ENCODE peak calls at places on chromosome 18, in four cellular contexts. One of them, this sample, is unnamed.

GRCh38 chr18:56309104-56309503 is 329.3 kb downstream of the TXNL1 start:
- DNase-seq in HepG2: no peak
- DNase-seq in SK-N-SH: no peak
- DNase-seq in A549: no peak
- DNase-seq in this sample: no peak

GRCh38 chr18:44792456-44793080 is 111.9 kb downstream of the SETBP1 start:
- DNase-seq in HepG2: no peak
- DNase-seq in SK-N-SH: no peak
- DNase-seq in A549: no peak
- DNase-seq in this sample: no peak

GRCh38 chr18:30491815-30492551 is 550.6 kb downstream of the DSC3 start:
- DNase-seq in HepG2: no peak
- DNase-seq in SK-N-SH: no peak
- DNase-seq in A549: no peak
- DNase-seq in this sample: no peak

GRCh38 chr18:44033144-44033543 is 647.5 kb upstream of the SETBP1 start:
- DNase-seq in HepG2: peak
- DNase-seq in SK-N-SH: no peak
- DNase-seq in A549: no peak
- DNase-seq in this sample: no peak

GRCh38 chr18:56299740-56300139 is 338.7 kb downstream of the TXNL1 start:
- DNase-seq in HepG2: no peak
- DNase-seq in SK-N-SH: no peak
- DNase-seq in A549: no peak
- DNase-seq in this sample: no peak

GRCh38 chr18:14179306-14179705 is 47.1 kb upstream of the ZNF519 start:
- DNase-seq in HepG2: no peak
- DNase-seq in SK-N-SH: no peak
- DNase-seq in A549: peak
- DNase-seq in this sample: no peak

GRCh38 chr18:5879479-5879882 is 15.8 kb downstream of the TMEM200C start:
- DNase-seq in HepG2: peak
- DNase-seq in SK-N-SH: peak
- DNase-seq in A549: no peak
- DNase-seq in this sample: no peak

GRCh38 chr18:42258301-42258965 is 303.4 kb downstream of the PIK3C3 start:
- DNase-seq in HepG2: no peak
- DNase-seq in SK-N-SH: no peak
- DNase-seq in A549: no peak
- DNase-seq in this sample: no peak

GRCh38 chr18:45658756-45659155 is 43.5 kb downstream of the SLC14A2 start:
- DNase-seq in HepG2: no peak
- DNase-seq in SK-N-SH: no peak
- DNase-seq in A549: no peak
- DNase-seq in this sample: no peak

GRCh38 chr18:68797901-68798300 is at the start of gene CCDC102B:
- DNase-seq in HepG2: no peak
- DNase-seq in SK-N-SH: peak
- DNase-seq in A549: no peak
- DNase-seq in this sample: no peak

GRCh38 chr18:52090005-52090404 is 250.0 kb upstream of the DCC start:
- DNase-seq in HepG2: no peak
- DNase-seq in SK-N-SH: no peak
- DNase-seq in A549: no peak
- DNase-seq in this sample: no peak

GRCh38 chr18:59996370-59996966 is 96.7 kb downstream of the PMAIP1 start:
- DNase-seq in HepG2: peak
- DNase-seq in SK-N-SH: peak
- DNase-seq in A549: peak
- DNase-seq in this sample: no peak

GRCh38 chr18:9673296-9674251 is 34.5 kb upstream of the RAB31 start:
- DNase-seq in HepG2: peak
- DNase-seq in SK-N-SH: peak
- DNase-seq in A549: peak
- DNase-seq in this sample: no peak

GRCh38 chr18:51321696-51322095 is 124.2 kb upstream of the MEX3C start:
- DNase-seq in HepG2: no peak
- DNase-seq in SK-N-SH: no peak
- DNase-seq in A549: no peak
- DNase-seq in this sample: no peak

GRCh38 chr18:67215686-67216085 is 300.8 kb downstream of the DSEL start:
- DNase-seq in HepG2: no peak
- DNase-seq in SK-N-SH: no peak
- DNase-seq in A549: no peak
- DNase-seq in this sample: no peak

GRCh38 chr18:26549486-26550435 is 1.4 kb upstream of the KCTD1 start:
- DNase-seq in HepG2: peak
- DNase-seq in SK-N-SH: peak
- DNase-seq in A549: peak
- DNase-seq in this sample: peak

GRCh38 chr18:8254664-8255063 is 354.6 kb upstream of the RAB12 start:
- DNase-seq in HepG2: no peak
- DNase-seq in SK-N-SH: no peak
- DNase-seq in A549: no peak
- DNase-seq in this sample: no peak

GRCh38 chr18:13287372-13287771 is 68.8 kb downstream of the LDLRAD4 start:
- DNase-seq in HepG2: no peak
- DNase-seq in SK-N-SH: no peak
- DNase-seq in A549: no peak
- DNase-seq in this sample: peak

GRCh38 chr18:12686100-12686499 is 16.4 kb downstream of the CEP76 start:
- DNase-seq in HepG2: peak
- DNase-seq in SK-N-SH: peak
- DNase-seq in A549: no peak
- DNase-seq in this sample: no peak

GRCh38 chr18:51933903-51934302 is 406.1 kb upstream of the DCC start:
- DNase-seq in HepG2: no peak
- DNase-seq in SK-N-SH: no peak
- DNase-seq in A549: no peak
- DNase-seq in this sample: no peak

GRCh38 chr18:9643549-9643948 is 29.2 kb upstream of the PPP4R1 start:
- DNase-seq in HepG2: peak
- DNase-seq in SK-N-SH: no peak
- DNase-seq in A549: peak
- DNase-seq in this sample: no peak

GRCh38 chr18:45321520-45321919 is 293.8 kb upstream of the SLC14A2 start:
- DNase-seq in HepG2: no peak
- DNase-seq in SK-N-SH: no peak
- DNase-seq in A549: no peak
- DNase-seq in this sample: no peak

GRCh38 chr18:48996901-48997463 is 46.2 kb upstream of the SMAD7 start:
- DNase-seq in HepG2: peak
- DNase-seq in SK-N-SH: peak
- DNase-seq in A549: peak
- DNase-seq in this sample: no peak

GRCh38 chr18:49016648-49017539 is 66.1 kb upstream of the SMAD7 start:
- DNase-seq in HepG2: peak
- DNase-seq in SK-N-SH: peak
- DNase-seq in A549: peak
- DNase-seq in this sample: no peak

GRCh38 chr18:22055466-22055865 is 113.9 kb upstream of the GATA6 start:
- DNase-seq in HepG2: no peak
- DNase-seq in SK-N-SH: no peak
- DNase-seq in A549: no peak
- DNase-seq in this sample: no peak

GRCh38 chr18:28267878-28268625 is 91.1 kb upstream of the CDH2 start:
- DNase-seq in HepG2: no peak
- DNase-seq in SK-N-SH: no peak
- DNase-seq in A549: no peak
- DNase-seq in this sample: no peak

GRCh38 chr18:8140841-8141501 is 468.3 kb upstream of the RAB12 start:
- DNase-seq in HepG2: no peak
- DNase-seq in SK-N-SH: no peak
- DNase-seq in A549: no peak
- DNase-seq in this sample: no peak

GRCh38 chr18:3605562-3606443 is 155.8 kb downstream of the TGIF1 start:
- DNase-seq in HepG2: no peak
- DNase-seq in SK-N-SH: no peak
- DNase-seq in A549: no peak
- DNase-seq in this sample: no peak
- TF ChIP-seq EP300 in HepG2: no peak
- TF ChIP-seq EP300 in SK-N-SH: no peak
- TF ChIP-seq EP300 in A549: no peak
- TF ChIP-seq EP300 in this sample: no peak

GRCh38 chr18:63142502-63143045 is 177.0 kb downstream of the BCL2 start:
- DNase-seq in HepG2: no peak
- DNase-seq in SK-N-SH: peak
- DNase-seq in A549: no peak
- DNase-seq in this sample: no peak
- H3K4me3 ChIP-seq in HepG2: no peak
- H3K4me3 ChIP-seq in SK-N-SH: no peak
- H3K4me3 ChIP-seq in A549: no peak
- H3K4me3 ChIP-seq in this sample: no peak

DNA sequence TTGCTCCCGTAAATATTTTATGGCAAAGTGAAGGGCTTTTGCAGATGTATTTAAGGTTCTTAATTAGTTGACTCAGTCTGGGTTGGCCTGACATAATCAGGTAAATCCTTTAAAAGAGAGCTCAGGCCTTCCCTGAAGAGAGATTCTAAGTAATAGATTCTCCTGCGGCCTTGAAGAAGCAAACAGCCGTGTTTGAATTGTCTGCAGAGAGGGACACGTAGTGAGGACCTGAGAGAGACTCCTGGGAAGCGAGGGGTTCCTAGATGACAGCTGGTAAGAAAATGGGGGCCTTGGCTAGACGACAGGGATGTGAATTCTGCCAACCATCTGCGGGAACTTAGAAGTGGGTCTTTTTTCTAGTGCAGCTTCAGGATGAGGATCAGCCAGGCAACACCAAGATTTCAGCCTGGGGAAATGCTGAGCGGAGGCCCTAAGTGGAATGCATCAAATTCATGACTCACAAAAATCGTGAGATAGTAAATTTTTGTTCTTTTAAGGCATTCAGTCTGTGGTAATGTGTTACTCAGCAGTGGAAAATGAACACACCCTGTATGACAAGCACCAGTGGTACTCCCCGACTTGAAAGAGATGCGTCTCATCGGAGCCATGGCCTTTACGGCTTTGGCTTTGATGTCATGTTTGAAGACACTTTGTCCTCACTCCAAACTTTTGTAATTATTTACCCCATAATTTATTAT is 62.1 kb upstream of the SMIM21 start:
- DNase-seq in HepG2: peak
- DNase-seq in SK-N-SH: no peak
- DNase-seq in A549: peak
- DNase-seq in this sample: no peak
- TF ChIP-seq EP300 in HepG2: no peak
- TF ChIP-seq EP300 in SK-N-SH: no peak
- TF ChIP-seq EP300 in A549: peak
- TF ChIP-seq EP300 in this sample: no peak

GRCh38 chr18:50297621-50298442 is 10.3 kb upstream of the CXXC1 start:
- DNase-seq in HepG2: no peak
- DNase-seq in SK-N-SH: peak
- DNase-seq in A549: no peak
- DNase-seq in this sample: peak

GRCh38 chr18:50299626-50300388 is 12.3 kb upstream of the CXXC1 start:
- DNase-seq in HepG2: no peak
- DNase-seq in SK-N-SH: no peak
- DNase-seq in A549: no peak
- DNase-seq in this sample: no peak

GRCh38 chr18:50301074-50301473 is 13.6 kb upstream of the CXXC1 start:
- DNase-seq in HepG2: no peak
- DNase-seq in SK-N-SH: no peak
- DNase-seq in A549: no peak
- DNase-seq in this sample: no peak

GRCh38 chr18:50293039-50293438 is 5.5 kb upstream of the CXXC1 start:
- DNase-seq in HepG2: no peak
- DNase-seq in SK-N-SH: no peak
- DNase-seq in A549: no peak
- DNase-seq in this sample: no peak

GRCh38 chr18:50298443-50299284 is 11.2 kb upstream of the CXXC1 start:
- DNase-seq in HepG2: no peak
- DNase-seq in SK-N-SH: no peak
- DNase-seq in A549: no peak
- DNase-seq in this sample: no peak
- H3K4me3 ChIP-seq in HepG2: no peak
- H3K4me3 ChIP-seq in SK-N-SH: peak
- H3K4me3 ChIP-seq in A549: no peak
- H3K4me3 ChIP-seq in this sample: peak

DNA sequence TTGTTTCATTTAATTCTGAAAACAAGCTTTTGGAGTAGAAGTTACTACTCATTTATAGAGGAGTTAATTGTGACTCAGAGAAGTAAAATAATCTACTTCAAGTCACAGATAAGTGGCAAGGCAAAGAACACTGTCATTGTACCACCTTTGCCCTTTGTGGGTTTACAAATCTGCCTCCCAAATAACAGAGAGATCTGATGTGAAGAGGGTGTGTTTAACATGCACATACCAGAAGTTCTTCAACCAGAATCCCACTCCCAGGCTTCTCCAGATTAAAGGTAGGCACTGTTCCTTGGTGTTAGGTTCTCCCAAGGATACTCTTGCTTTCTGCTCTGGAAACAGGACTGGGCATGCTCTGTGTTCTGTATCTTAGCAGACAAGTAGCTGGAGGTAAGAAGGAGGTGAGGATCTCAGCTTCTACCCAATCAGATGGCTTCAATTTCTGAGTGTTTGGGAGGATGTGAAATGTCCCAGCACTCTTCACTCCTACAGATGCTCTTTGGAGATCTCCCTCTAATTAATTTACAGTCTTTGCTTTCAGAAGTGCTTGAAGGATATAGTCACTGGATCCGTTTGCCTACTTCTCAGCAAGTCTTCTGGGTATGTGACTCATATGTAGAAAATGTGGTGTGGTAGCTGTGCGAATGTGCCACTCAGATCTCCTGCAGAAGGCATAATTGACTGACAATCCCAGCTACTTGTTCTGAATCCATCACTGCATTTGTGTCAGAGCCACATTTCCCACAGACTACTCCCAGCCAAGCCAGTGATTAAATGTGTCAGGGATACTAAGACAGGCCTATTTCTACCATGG is 111.1 kb downstream of the KLHL14 start:
- DNase-seq in HepG2: no peak
- DNase-seq in SK-N-SH: no peak
- DNase-seq in A549: no peak
- DNase-seq in this sample: no peak
- TF ChIP-seq EP300 in HepG2: no peak
- TF ChIP-seq EP300 in SK-N-SH: no peak
- TF ChIP-seq EP300 in A549: no peak
- TF ChIP-seq EP300 in this sample: no peak

This sample was measured in suprapubic skin.